ENCODE peak calls at places on chromosomes 1 and 21, in four cellular contexts. D, Y, O and M are unnamed samples.

GRCh38 chr21:27505516-27505915 is 538.6 kb upstream of the ADAMTS5 start:
- DNase-seq in O (no peak), Y (no peak), D (peak), M (no peak)

GRCh38 chr1:203263496-203263895 is 34.0 kb upstream of the CHIT1 start:
- DNase-seq in D (no peak), O (no peak), Y (no peak), M (no peak)

GRCh38 chr1:92317836-92318493 is 19.1 kb downstream of the RPAP2 start:
- DNase-seq in O (no peak), D (no peak), Y (no peak), M (no peak)

GRCh38 chr1:157111396-157112165 is 12.0 kb upstream of the ETV3L start:
- DNase-seq in Y (no peak), D (no peak), O (no peak), M (no peak)

GRCh38 chr1:145979746-145980435 is 15.4 kb downstream of the POLR3GL start:
- DNase-seq in D (no peak), Y (no peak), O (no peak), M (peak)

GRCh38 chr1:30569384-30569783 is 154.0 kb downstream of the MATN1 start:
- DNase-seq in D (no peak), O (no peak), Y (no peak), M (no peak)

GRCh38 chr1:223331301-223331700 is 32.7 kb downstream of the SUSD4 start:
- DNase-seq in D (no peak), Y (no peak), O (no peak), M (no peak)

GRCh38 chr1:101618900-101619299 is 377.8 kb downstream of the OLFM3 start:
- DNase-seq in O (no peak), D (no peak), Y (no peak), M (no peak)

GRCh38 chr1:27111771-27112573 is 43.0 kb downstream of the SLC9A1 start:
- DNase-seq in D (peak), Y (no peak), O (peak), M (peak)

GRCh38 chr1:228007801-228008341 is 1.1 kb downstream of the WNT3A start:
- DNase-seq in O (no peak), Y (no peak), D (no peak), M (no peak)

GRCh38 chr1:170929835-170930554 is 5.3 kb upstream of the MROH9 start:
- DNase-seq in Y (no peak), O (no peak), D (peak), M (no peak)

GRCh38 chr1:146051452-146051852 is 29.9 kb upstream of the HJV start:
- DNase-seq in O (no peak), D (no peak), Y (no peak), M (no peak)

GRCh38 chr1:53278294-53278693 is 40.0 kb upstream of the MAGOH start:
- DNase-seq in O (peak), D (no peak), Y (peak), M (peak)

GRCh38 chr21:43703068-43703880 is 15.7 kb upstream of the PDXK start:
- DNase-seq in D (peak), O (peak), Y (no peak), M (peak)

GRCh38 chr1:245599413-245600174 is 444.8 kb downstream of the KIF26B start:
- DNase-seq in Y (no peak), D (peak), O (no peak), M (peak)

GRCh38 chr1:63480057-63480456 is 43.0 kb downstream of the ITGB3BP start:
- DNase-seq in Y (no peak), O (no peak), D (no peak), M (no peak)

GRCh38 chr1:169144941-169145626 is 38.6 kb downstream of the ATP1B1 start:
- DNase-seq in Y (no peak), D (no peak), O (no peak), M (no peak)

GRCh38 chr1:205925730-205926129 is 17.5 kb downstream of the SLC26A9 start:
- DNase-seq in O (no peak), Y (no peak), D (peak), M (no peak)